ENCODE peak calls at places on chromosomes 16 and 17, in eight cellular contexts. V is sigmoid colon; F is tibial artery; R is left lung; Y is ascending aorta; I is aorta; S is CD4-positive, alpha-beta memory T cell; X is ovary. A is an unnamed sample. For H3K4me1, the result is how much of the 10 kb centered on the place peaks cover.

GRCh38 chr16:84095466-84095865 is 21.3 kb downstream of the MBTPS1 start:
- DNase-seq in V (no peak), F (no peak), R (no peak), Y (no peak), I (no peak), S (no peak), X (no peak), A (no peak)

GRCh38 chr16:69131167-69131748 is 1.1 kb downstream of the CHTF8 start:
- DNase-seq in V (no peak), F (no peak), R (no peak), Y (no peak), I (peak), S (no peak), X (peak), A (no peak)

GRCh38 chr17:33888455-33888854 is 366.6 kb upstream of the CCL2 start:
- DNase-seq in V (no peak), F (no peak), R (no peak), Y (no peak), I (no peak), S (no peak), X (no peak), A (no peak)

GRCh38 chr16:19281246-19281645 is 4.3 kb upstream of the CLEC19A start:
- DNase-seq in V (no peak), F (no peak), R (no peak), Y (no peak), I (no peak), S (no peak), X (no peak), A (no peak)

GRCh38 chr17:54891176-54891821 is 9.4 kb upstream of the TOM1L1 start:
- DNase-seq in V (no peak), F (no peak), R (no peak), Y (no peak), I (no peak), S (no peak), X (no peak), A (no peak)

GRCh38 chr16:67833035-67833417 is 9.1 kb upstream of the THAP11 start:
- DNase-seq in V (no peak), F (no peak), R (no peak), Y (no peak), I (no peak), S (no peak), X (no peak), A (no peak)

GRCh38 chr17:791807-792206 is 9.7 kb downstream of the MRM3 start:
- DNase-seq in V (peak), F (peak), R (no peak), Y (no peak), I (peak), S (no peak), X (no peak), A (no peak)

GRCh38 chr17:21042434-21043295 is at the start of gene USP22:
- DNase-seq in V (no peak), F (no peak), R (no peak), Y (peak), I (no peak), S (no peak), X (no peak), A (no peak)

GRCh38 chr17:79934653-79934970 is 95.4 kb upstream of the CBX4 start:
- DNase-seq in V (no peak), F (no peak), R (no peak), Y (no peak), I (no peak), S (no peak), X (no peak), A (no peak)

GRCh38 chr17:1561420-1562177 is 993 bp downstream of the PITPNA start:
- DNase-seq in V (no peak), F (no peak), R (no peak), Y (no peak), I (no peak), S (peak), X (peak), A (peak)

GRCh38 chr16:67163164-67163902 is 1.2 kb upstream of the HSF4 start:
- DNase-seq in V (peak), F (peak), R (no peak), Y (no peak), I (peak), S (peak), X (peak), A (no peak)

GRCh38 chr17:6070280-6070894 is at the start of gene WSCD1:
- DNase-seq in V (no peak), F (no peak), R (no peak), Y (no peak), I (peak), S (no peak), X (no peak), A (no peak)

GRCh38 chr16:23105309-23105708 is 43.9 kb downstream of the USP31 start:
- DNase-seq in V (no peak), F (no peak), R (no peak), Y (no peak), I (no peak), S (no peak), X (no peak), A (no peak)

GRCh38 chr16:23101012-23101550 is 48.2 kb downstream of the USP31 start:
- DNase-seq in V (no peak), F (no peak), R (no peak), Y (no peak), I (no peak), S (no peak), X (no peak), A (no peak)

GRCh38 chr16:23104032-23104955 is 45.0 kb downstream of the USP31 start:
- DNase-seq in V (no peak), F (no peak), R (no peak), Y (no peak), I (no peak), S (no peak), X (no peak), A (peak)

GRCh38 chr16:23107117-23107516 is 42.1 kb downstream of the USP31 start:
- DNase-seq in V (no peak), F (no peak), R (no peak), Y (no peak), I (no peak), S (no peak), X (no peak), A (no peak)

DNA sequence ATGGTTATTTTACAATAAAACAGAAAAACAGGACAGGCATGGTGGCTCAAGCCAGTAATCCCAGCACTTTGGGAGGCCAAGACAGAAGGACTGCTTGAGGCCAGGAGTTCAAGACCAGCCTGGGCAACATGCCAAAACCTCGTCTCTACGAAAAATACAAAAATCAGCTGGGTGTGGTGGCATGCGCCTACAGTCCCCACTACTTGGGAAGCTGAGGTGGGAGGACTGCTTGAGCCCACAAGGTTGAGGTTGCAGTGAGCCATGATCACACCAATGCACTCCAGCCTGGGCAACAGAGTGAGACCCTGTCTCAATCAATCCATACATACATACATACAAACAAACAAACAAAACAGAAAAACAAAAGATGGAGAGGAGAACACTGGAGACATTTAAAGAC is 45.6 kb downstream of the USP31 start:
- DNase-seq in V (no peak), F (no peak), R (no peak), Y (no peak), I (no peak), S (no peak), X (no peak), A (no peak)
- H3K4me3 ChIP-seq in V (no peak), F (no peak), R (no peak), Y (no peak), I (no peak), S (no peak), X (no peak), A (no peak)

GRCh38 chr17:61253293-61253801 is 146.3 kb upstream of the TBX2 start:
- DNase-seq in V (no peak), F (peak), R (peak), Y (no peak), I (no peak), S (no peak), X (peak), A (no peak)

GRCh38 chr17:61255609-61256008 is 144.0 kb upstream of the TBX2 start:
- DNase-seq in V (no peak), F (no peak), R (no peak), Y (no peak), I (no peak), S (no peak), X (no peak), A (no peak)

GRCh38 chr17:61251939-61252865 is 147.4 kb upstream of the TBX2 start:
- DNase-seq in V (peak), F (peak), R (peak), Y (peak), I (peak), S (no peak), X (peak), A (no peak)

GRCh38 chr17:61253937-61254677 is 145.5 kb upstream of the TBX2 start:
- DNase-seq in V (no peak), F (no peak), R (no peak), Y (no peak), I (no peak), S (no peak), X (no peak), A (peak)

GRCh38 chr17:61254894-61255293 is 144.7 kb upstream of the TBX2 start:
- DNase-seq in V (no peak), F (no peak), R (no peak), Y (no peak), I (no peak), S (no peak), X (no peak), A (no peak)
- H3K4me1 ChIP-seq in V (under half), F (under half), R (half or more), Y (under half), I (under half), S (under half), X (under half), A (under half)

GRCh38 chr16:681746-682427 is 1.7 kb downstream of the STUB1 start:
- DNase-seq in V (no peak), F (no peak), R (no peak), Y (no peak), I (no peak), S (no peak), X (peak), A (no peak)

GRCh38 chr16:680967-681745 is 946 bp downstream of the STUB1 start:
- DNase-seq in V (no peak), F (no peak), R (peak), Y (no peak), I (no peak), S (no peak), X (peak), A (no peak)

GRCh38 chr16:683396-684066 is 603 bp downstream of the JMJD8 start:
- DNase-seq in V (no peak), F (no peak), R (peak), Y (no peak), I (no peak), S (no peak), X (peak), A (no peak)

GRCh38 chr16:684067-684794 is at the start of gene JMJD8:
- DNase-seq in V (peak), F (peak), R (peak), Y (peak), I (peak), S (peak), X (peak), A (peak)

DNA sequence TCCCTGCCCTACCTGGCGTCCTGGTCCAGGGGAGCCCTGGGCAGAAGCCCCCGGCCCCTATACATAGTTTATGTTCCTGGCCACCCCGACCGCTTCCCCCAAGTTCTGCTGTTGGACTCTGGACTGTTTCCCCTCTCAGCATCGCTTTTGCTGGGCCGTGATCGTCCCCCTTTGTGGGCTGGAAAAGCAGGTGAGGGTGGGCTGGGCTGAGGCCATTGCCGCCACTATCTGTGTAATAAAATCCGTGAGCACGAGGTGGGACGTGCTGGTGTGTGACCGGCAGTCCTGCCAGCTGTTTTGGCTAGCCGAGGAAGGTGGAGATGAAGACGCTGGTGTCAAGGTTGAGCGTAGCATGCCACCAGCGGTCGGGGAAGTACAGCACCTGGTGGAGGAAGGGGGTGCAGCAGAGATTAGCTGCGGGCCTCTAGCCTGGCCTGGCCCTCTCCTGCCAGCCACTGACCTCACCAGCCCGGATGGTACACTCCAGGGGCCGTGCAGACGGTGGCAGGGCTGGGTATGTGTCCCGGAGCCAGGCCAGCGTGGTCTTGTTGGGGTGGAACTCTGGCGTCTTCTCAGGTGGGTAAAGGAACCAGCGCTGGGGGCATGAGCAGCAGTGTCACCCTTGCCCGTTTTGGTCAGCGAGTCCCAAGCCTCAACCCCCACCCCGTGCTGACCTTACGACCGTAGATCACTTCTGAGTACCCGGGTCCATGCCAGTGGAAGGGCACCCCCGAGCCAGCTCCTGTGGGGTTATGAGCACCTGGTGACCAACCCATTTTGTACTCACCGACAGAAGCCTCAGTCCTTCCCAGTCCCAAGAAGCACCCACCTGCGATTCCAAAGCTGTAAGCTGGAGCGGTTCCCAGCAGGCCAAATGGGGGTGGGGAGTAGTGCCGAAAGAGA is 1.4 kb downstream of the JMJD8 start:
- DNase-seq in V (peak), F (no peak), R (no peak), Y (no peak), I (no peak), S (no peak), X (peak), A (no peak)
- H3K4me3 ChIP-seq in V (peak), F (peak), R (no peak), Y (no peak), I (no peak), S (no peak), X (no peak), A (peak)

GRCh38 chr16:29154100-29154499 is 169.2 kb downstream of the LAT start:
- DNase-seq in V (no peak), F (no peak), R (no peak), Y (no peak), I (no peak), S (no peak), X (no peak), A (no peak)
- H3K4me1 ChIP-seq in V (under half), F (under half), R (half or more), Y (under half), I (under half), S (under half), X (under half), A (under half)

GRCh38 chr17:15269690-15270089 is 4.6 kb upstream of the PMP22 start:
- DNase-seq in V (no peak), F (no peak), R (no peak), Y (no peak), I (no peak), S (no peak), X (no peak), A (no peak)
- H3K4me3 ChIP-seq in V (no peak), F (no peak), R (no peak), Y (no peak), I (no peak), S (no peak), X (no peak), A (no peak)

GRCh38 chr16:56946767-56947603 is 14.8 kb upstream of the CETP start:
- DNase-seq in V (peak), F (peak), R (no peak), Y (no peak), I (peak), S (no peak), X (peak), A (no peak)

GRCh38 chr16:56943761-56944375 is 11.9 kb downstream of the HERPUD1 start:
- DNase-seq in V (no peak), F (peak), R (no peak), Y (no peak), I (peak), S (no peak), X (peak), A (no peak)

GRCh38 chr16:56947604-56947995 is 14.2 kb upstream of the CETP start:
- DNase-seq in V (no peak), F (peak), R (no peak), Y (no peak), I (peak), S (no peak), X (peak), A (no peak)

GRCh38 chr16:56945847-56946527 is 14.0 kb downstream of the HERPUD1 start:
- DNase-seq in V (peak), F (peak), R (no peak), Y (no peak), I (peak), S (no peak), X (peak), A (no peak)

GRCh38 chr16:56944954-56945839 is 13.3 kb downstream of the HERPUD1 start:
- DNase-seq in V (peak), F (peak), R (no peak), Y (no peak), I (peak), S (no peak), X (peak), A (no peak)
- H3K4me1 ChIP-seq in V (under half), F (under half), R (under half), Y (under half), I (under half), S (under half), X (under half), A (under half)

GRCh38 chr16:87856796-87857228 is 12.5 kb downstream of the SLC7A5 start:
- DNase-seq in V (no peak), F (no peak), R (no peak), Y (no peak), I (no peak), S (no peak), X (peak), A (no peak)

GRCh38 chr16:87855852-87856715 is 13.2 kb downstream of the SLC7A5 start:
- DNase-seq in V (peak), F (peak), R (peak), Y (no peak), I (no peak), S (no peak), X (peak), A (no peak)

GRCh38 chr16:87853411-87854052 is 15.8 kb downstream of the SLC7A5 start:
- DNase-seq in V (peak), F (peak), R (peak), Y (peak), I (peak), S (peak), X (peak), A (peak)

GRCh38 chr16:87854053-87854906 is 15.0 kb downstream of the SLC7A5 start:
- DNase-seq in V (no peak), F (no peak), R (no peak), Y (no peak), I (no peak), S (no peak), X (peak), A (no peak)

DNA sequence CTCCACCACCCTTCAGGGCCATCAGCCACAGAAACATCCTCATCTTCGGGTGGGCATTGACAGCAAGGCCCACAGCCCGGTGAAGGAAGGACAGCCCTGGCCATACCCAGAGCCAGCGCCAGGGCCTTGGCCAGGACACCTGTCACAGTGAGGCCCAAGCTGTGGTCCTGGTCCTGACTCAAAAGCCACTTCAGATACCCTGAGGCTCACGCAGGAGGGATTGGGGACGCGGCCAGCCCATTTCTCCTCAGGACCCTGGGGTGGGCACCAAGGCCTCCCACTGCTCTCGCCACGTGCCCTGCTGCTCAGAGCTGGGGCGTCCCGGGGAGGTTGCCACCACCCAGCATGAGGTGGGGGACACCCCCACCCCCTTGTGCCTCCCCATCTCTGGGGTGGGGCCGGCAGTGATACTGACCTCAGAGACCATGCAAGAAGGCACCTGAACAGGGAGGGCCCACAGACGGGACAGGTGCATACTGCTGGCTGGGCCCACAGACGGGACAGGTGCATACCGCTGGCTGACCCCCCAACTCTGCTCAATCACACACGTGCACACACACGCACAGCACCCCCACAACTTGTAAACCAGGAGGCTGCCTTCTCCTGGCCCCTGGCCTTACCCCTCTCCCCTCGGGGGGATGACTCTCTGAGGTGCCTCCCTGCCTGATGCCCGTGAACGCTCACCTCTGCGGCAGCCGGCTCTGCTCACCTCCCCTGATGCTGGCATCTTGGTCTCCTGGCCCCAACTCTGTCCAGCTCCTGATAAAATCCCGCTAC is 14.2 kb downstream of the SLC7A5 start:
- DNase-seq in V (no peak), F (no peak), R (no peak), Y (no peak), I (no peak), S (no peak), X (peak), A (no peak)
- H3K4me3 ChIP-seq in V (no peak), F (no peak), R (no peak), Y (no peak), I (no peak), S (no peak), X (no peak), A (no peak)

DNA sequence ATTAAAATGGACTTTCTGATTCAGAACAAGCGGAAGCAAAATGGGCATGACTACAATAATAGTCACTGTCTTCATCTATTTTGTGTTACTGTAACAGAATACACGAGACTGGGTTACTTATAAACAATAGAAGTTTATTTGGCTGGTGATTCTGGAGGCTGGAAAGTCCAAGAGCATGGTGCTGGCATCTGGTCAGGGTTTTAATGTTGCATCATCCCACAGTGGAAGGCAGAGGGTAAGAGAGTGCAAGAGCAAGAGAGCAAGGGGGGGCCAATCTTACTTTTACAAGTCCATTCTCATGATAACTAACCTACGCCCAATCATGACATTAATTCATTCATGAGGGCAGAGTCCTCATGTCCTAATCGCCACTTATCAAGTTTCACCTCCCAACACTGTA is 189.2 kb downstream of the TOX3 start:
- DNase-seq in V (no peak), F (no peak), R (no peak), Y (no peak), I (no peak), S (no peak), X (no peak), A (no peak)
- H3K4me1 ChIP-seq in V (under half), F (under half), R (under half), Y (under half), I (under half), S (under half), X (under half), A (under half)

A was measured in Caco-2.